ENCODE peak calls at places on chromosomes 5 and 9, in four cellular contexts. One of them, this sample, is unnamed.

GRCh38 chr5:139804800-139805397 is 9.3 kb downstream of the PSD2 start:
- DNase-seq in GM12878: no peak
- DNase-seq in GM12891: no peak
- DNase-seq in K562: no peak
- DNase-seq in this sample: no peak

GRCh38 chr5:141808857-141809256 is 69.4 kb downstream of the PCDH1 start:
- DNase-seq in GM12878: no peak
- DNase-seq in GM12891: no peak
- DNase-seq in K562: no peak
- DNase-seq in this sample: no peak

GRCh38 chr5:139271201-139272027 is 22.1 kb upstream of the MATR3 start:
- DNase-seq in GM12891: no peak
- DNase-seq in GM12878: no peak
- DNase-seq in K562: no peak
- DNase-seq in this sample: no peak

GRCh38 chr9:90433398-90433890 is 209.2 kb downstream of the DIRAS2 start:
- DNase-seq in GM12891: no peak
- DNase-seq in GM12878: no peak
- DNase-seq in K562: no peak
- DNase-seq in this sample: no peak

GRCh38 chr9:27784999-27785713 is 211.9 kb upstream of the C9orf72 start:
- DNase-seq in K562: no peak
- DNase-seq in GM12891: no peak
- DNase-seq in GM12878: peak; percentile 13
- DNase-seq in this sample: no peak

GRCh38 chr5:59525957-59526356 is 367.6 kb downstream of the PDE4D start:
- DNase-seq in GM12878: no peak
- DNase-seq in K562: no peak
- DNase-seq in GM12891: no peak
- DNase-seq in this sample: no peak

GRCh38 chr9:131407717-131408195 is 13.9 kb downstream of the PRRC2B start:
- DNase-seq in K562: peak; percentile 43
- DNase-seq in GM12891: no peak
- DNase-seq in GM12878: no peak
- DNase-seq in this sample: no peak

GRCh38 chr5:171162602-171163001 is 146.4 kb upstream of the TLX3 start:
- DNase-seq in GM12891: no peak
- DNase-seq in GM12878: no peak
- DNase-seq in K562: peak; percentile 8
- DNase-seq in this sample: peak; percentile 25

GRCh38 chr9:79623799-79624721 is 52.3 kb downstream of the TLE4 start:
- DNase-seq in GM12891: no peak
- DNase-seq in GM12878: peak; percentile 79
- DNase-seq in K562: peak; percentile 4
- DNase-seq in this sample: peak; percentile 85

GRCh38 chr5:171823269-171823668 is 37.7 kb downstream of the SMIM23 start:
- DNase-seq in GM12878: no peak
- DNase-seq in K562: no peak
- DNase-seq in GM12891: no peak
- DNase-seq in this sample: no peak

GRCh38 chr5:143217804-143218160 is 185.7 kb downstream of the NR3C1 start:
- DNase-seq in GM12878: peak; percentile 68
- DNase-seq in GM12891: no peak
- DNase-seq in K562: no peak
- DNase-seq in this sample: no peak

GRCh38 chr9:129889936-129890717 is 54.9 kb downstream of the USP20 start:
- DNase-seq in GM12891: no peak
- DNase-seq in GM12878: peak; percentile 31
- DNase-seq in K562: no peak
- DNase-seq in this sample: peak; percentile 93

GRCh38 chr5:121218086-121218485 is 633.6 kb upstream of the FTMT start:
- DNase-seq in GM12878: no peak
- DNase-seq in GM12891: no peak
- DNase-seq in K562: no peak
- DNase-seq in this sample: no peak

GRCh38 chr5:77851229-77852067 is 75.3 kb upstream of the TBCA start:
- DNase-seq in GM12891: peak; percentile 47
- DNase-seq in K562: no peak
- DNase-seq in GM12878: no peak
- DNase-seq in this sample: no peak

GRCh38 chr5:17679597-17680187 is 45.4 kb downstream of the TAF11L14 start:
- DNase-seq in GM12878: no peak
- DNase-seq in K562: no peak
- DNase-seq in GM12891: no peak
- DNase-seq in this sample: no peak

GRCh38 chr5:61675015-61675692 is 343.1 kb downstream of the ZSWIM6 start:
- DNase-seq in K562: no peak
- DNase-seq in GM12891: no peak
- DNase-seq in GM12878: no peak
- DNase-seq in this sample: no peak

GRCh38 chr9:115615821-115616665 is 498.1 kb upstream of the TNC start:
- DNase-seq in K562: no peak
- DNase-seq in GM12878: no peak
- DNase-seq in GM12891: no peak
- DNase-seq in this sample: no peak

GRCh38 chr5:21680196-21680595 is 1172.9 kb downstream of the CDH12 start:
- DNase-seq in K562: no peak
- DNase-seq in GM12878: no peak
- DNase-seq in GM12891: no peak
- DNase-seq in this sample: no peak

GRCh38 chr5:121273818-121274433 is 577.8 kb upstream of the FTMT start:
- DNase-seq in GM12891: no peak
- DNase-seq in GM12878: no peak
- DNase-seq in K562: peak; percentile 7
- DNase-seq in this sample: peak; percentile 22

DNA sequence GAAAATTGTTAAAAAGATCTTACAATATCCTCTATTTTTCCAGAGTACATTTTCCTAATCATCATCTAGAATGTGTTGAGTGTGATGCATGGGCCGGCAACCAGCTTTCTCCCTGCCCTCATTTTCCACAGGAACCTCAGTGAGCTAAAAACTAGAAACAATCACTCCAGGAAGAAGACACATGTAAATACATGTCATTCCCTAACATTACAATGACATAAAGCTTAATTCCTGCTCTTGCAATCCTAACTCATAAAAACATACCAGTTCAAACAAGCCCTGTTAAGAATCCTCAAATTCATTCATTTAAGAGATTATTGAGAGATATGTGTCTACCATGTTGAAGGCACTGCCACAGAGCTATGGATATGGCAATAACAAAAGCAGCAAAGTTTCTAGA is 18.5 kb upstream of the ZNF622 start:
- DNase-seq in K562: no peak
- DNase-seq in GM12891: no peak
- DNase-seq in GM12878: no peak
- DNase-seq in this sample: no peak
- TF ChIP-seq SPI1 in K562: no peak
- TF ChIP-seq SPI1 in GM12891: no peak
- TF ChIP-seq SPI1 in GM12878: no peak
- TF ChIP-seq SPI1 in this sample: no peak

GRCh38 chr5:36878421-36879088 is 2.0 kb downstream of the NIPBL start:
- DNase-seq in GM12891: no peak
- DNase-seq in GM12878: no peak
- DNase-seq in K562: peak; percentile 37
- DNase-seq in this sample: no peak
- TF ChIP-seq SPI1 in GM12891: no peak
- TF ChIP-seq SPI1 in GM12878: no peak
- TF ChIP-seq SPI1 in K562: no peak
- TF ChIP-seq SPI1 in this sample: no peak

DNA sequence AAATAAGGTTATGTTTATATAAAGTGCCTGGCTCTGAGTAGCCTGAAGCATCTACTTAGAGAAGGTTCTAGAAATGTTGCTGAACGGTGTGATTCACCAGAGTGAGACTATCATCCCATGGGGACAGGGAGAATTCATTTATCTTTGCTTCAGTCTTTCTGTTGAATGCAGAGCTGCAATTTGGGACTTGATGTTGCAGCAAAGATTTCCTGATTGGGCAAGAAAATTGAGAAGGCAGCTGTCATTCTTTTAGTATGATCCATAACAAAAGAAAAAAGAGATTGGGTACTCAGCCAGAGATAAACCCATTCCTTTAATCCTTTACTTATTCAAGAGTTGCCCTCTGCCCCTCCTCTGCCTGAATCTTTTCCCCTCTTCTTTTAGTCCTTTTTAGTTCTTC is 456.3 kb upstream of the WWC1 start:
- DNase-seq in GM12891: no peak
- DNase-seq in GM12878: no peak
- DNase-seq in K562: no peak
- DNase-seq in this sample: no peak
- TF ChIP-seq SPI1 in GM12891: no peak
- TF ChIP-seq SPI1 in GM12878: no peak
- TF ChIP-seq SPI1 in K562: no peak
- TF ChIP-seq SPI1 in this sample: no peak

DNA sequence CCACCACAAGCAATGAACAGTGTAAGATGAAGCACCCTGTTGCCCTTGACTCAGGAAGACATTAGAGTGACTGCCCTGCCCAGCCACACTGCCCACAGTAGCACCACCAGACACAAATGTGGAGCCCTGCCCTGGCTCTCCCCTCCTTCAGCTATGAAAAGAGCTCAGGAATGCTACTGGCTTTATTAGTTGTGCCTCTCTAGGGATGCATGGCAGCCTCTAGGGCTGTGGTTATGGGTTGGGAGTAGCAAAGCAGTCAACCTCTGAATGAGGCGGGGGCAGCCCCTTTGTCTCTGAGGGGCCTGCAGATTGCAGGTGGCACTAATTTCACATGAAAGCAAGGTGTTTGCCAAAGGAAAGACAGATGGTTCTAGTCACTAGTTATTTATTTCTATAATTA is 259.3 kb downstream of the TLR4 start:
- DNase-seq in K562: no peak
- DNase-seq in GM12878: no peak
- DNase-seq in GM12891: no peak
- DNase-seq in this sample: no peak
- TF ChIP-seq SPI1 in K562: no peak
- TF ChIP-seq SPI1 in GM12878: no peak
- TF ChIP-seq SPI1 in GM12891: no peak
- TF ChIP-seq SPI1 in this sample: no peak

GRCh38 chr9:38486837-38487236 is 62.6 kb upstream of the IGFBPL1 start:
- DNase-seq in GM12891: no peak
- DNase-seq in GM12878: no peak
- DNase-seq in K562: no peak
- DNase-seq in this sample: no peak

GRCh38 chr9:38478211-38478610 is 54.0 kb upstream of the IGFBPL1 start:
- DNase-seq in K562: no peak
- DNase-seq in GM12891: no peak
- DNase-seq in GM12878: no peak
- DNase-seq in this sample: no peak

GRCh38 chr9:38486056-38486455 is 61.8 kb upstream of the IGFBPL1 start:
- DNase-seq in K562: no peak
- DNase-seq in GM12878: no peak
- DNase-seq in GM12891: no peak
- DNase-seq in this sample: no peak

GRCh38 chr9:38484076-38484637 is 59.9 kb upstream of the IGFBPL1 start:
- DNase-seq in K562: no peak
- DNase-seq in GM12878: no peak
- DNase-seq in GM12891: no peak
- DNase-seq in this sample: no peak

DNA sequence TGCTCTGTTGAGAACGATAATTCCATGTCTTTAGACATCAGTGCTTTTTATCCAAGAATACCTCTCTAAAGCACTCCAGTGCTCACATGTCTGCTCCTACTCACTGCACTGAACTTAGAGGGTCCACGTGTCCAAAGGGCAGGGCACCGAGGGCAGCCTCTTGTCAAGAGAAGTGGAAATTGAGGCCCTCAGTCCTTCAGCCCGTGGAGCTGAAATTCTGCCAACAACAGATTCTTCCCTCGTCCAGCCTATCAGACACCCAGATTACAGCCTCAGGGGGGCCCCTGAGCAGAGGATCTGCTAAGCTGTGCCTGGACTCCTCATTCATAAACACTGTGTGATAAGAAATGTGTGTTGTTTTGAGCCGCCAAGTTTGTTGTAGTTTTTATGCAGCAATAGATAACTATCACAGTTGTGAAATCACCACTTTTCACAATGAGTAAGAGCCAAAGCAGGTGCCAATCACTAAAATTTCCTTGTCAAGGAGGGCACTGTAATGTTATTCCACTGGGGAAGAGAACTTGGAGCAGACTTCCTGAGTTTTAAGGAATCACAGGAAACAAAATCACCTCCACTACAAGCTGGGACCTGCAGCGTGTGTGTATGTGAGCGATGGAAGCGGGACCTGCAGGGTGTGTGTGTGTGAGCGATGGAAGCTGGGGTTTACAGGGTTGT is 58.8 kb upstream of the IGFBPL1 start:
- DNase-seq in K562: no peak
- DNase-seq in GM12891: no peak
- DNase-seq in GM12878: no peak
- DNase-seq in this sample: no peak
- TF ChIP-seq SPI1 in K562: no peak
- TF ChIP-seq SPI1 in GM12891: no peak
- TF ChIP-seq SPI1 in GM12878: no peak
- TF ChIP-seq SPI1 in this sample: no peak

GRCh38 chr5:106876665-106877194 is 794.0 kb downstream of the EFNA5 start:
- DNase-seq in GM12891: no peak
- DNase-seq in GM12878: no peak
- DNase-seq in K562: no peak
- DNase-seq in this sample: peak; percentile 8
- TF ChIP-seq SPI1 in GM12891: no peak
- TF ChIP-seq SPI1 in GM12878: no peak
- TF ChIP-seq SPI1 in K562: no peak
- TF ChIP-seq SPI1 in this sample: no peak

GRCh38 chr9:86955003-86955402 is 7.7 kb upstream of the GAS1 start:
- DNase-seq in GM12878: no peak
- DNase-seq in K562: no peak
- DNase-seq in GM12891: no peak
- DNase-seq in this sample: no peak

GRCh38 chr9:86960938-86961337 is 13.6 kb upstream of the GAS1 start:
- DNase-seq in GM12878: no peak
- DNase-seq in GM12891: no peak
- DNase-seq in K562: no peak
- DNase-seq in this sample: no peak

GRCh38 chr9:86953181-86953580 is 5.9 kb upstream of the GAS1 start:
- DNase-seq in GM12878: no peak
- DNase-seq in GM12891: no peak
- DNase-seq in K562: no peak
- DNase-seq in this sample: no peak

GRCh38 chr9:86958203-86958602 is 10.9 kb upstream of the GAS1 start:
- DNase-seq in GM12878: no peak
- DNase-seq in K562: no peak
- DNase-seq in GM12891: no peak
- DNase-seq in this sample: no peak

GRCh38 chr9:86955554-86955953 is 8.2 kb upstream of the GAS1 start:
- DNase-seq in K562: no peak
- DNase-seq in GM12878: no peak
- DNase-seq in GM12891: no peak
- DNase-seq in this sample: no peak
- TF ChIP-seq SPI1 in K562: no peak
- TF ChIP-seq SPI1 in GM12878: no peak
- TF ChIP-seq SPI1 in GM12891: no peak
- TF ChIP-seq SPI1 in this sample: no peak

GRCh38 chr5:126718246-126718868 is 58.6 kb upstream of the LMNB1 start:
- DNase-seq in K562: peak; percentile 13
- DNase-seq in GM12878: no peak
- DNase-seq in GM12891: no peak
- DNase-seq in this sample: no peak
- TF ChIP-seq SPI1 in K562: no peak
- TF ChIP-seq SPI1 in GM12878: no peak
- TF ChIP-seq SPI1 in GM12891: no peak
- TF ChIP-seq SPI1 in this sample: no peak

This sample was measured in HL-60.